ENCODE peak calls at places on chromosomes 4 and X, in seven cellular contexts. A is stomach, E is body of pancreas, B is transverse colon, J is K562, R is heart left ventricle, X is IMR-90. I is an unnamed sample.

GRCh38 chr4:107747748-107748486 is 27.9 kb upstream of the PAPSS1 start:
- DNase-seq in A (no peak), E (no peak), B (no peak), J (no peak), R (no peak), X (no peak), I (no peak)

GRCh38 chr4:57404463-57404862 is 294.3 kb upstream of the IGFBP7 start:
- DNase-seq in A (no peak), E (no peak), B (no peak), J (no peak), R (no peak), X (no peak), I (no peak)

GRCh38 chr4:47490550-47490949 is 5.5 kb downstream of the ATP10D start:
- DNase-seq in A (no peak), E (no peak), B (no peak), J (no peak), R (peak; percentile 39), X (no peak), I (no peak)

GRCh38 chrX:11787564-11787963 is 29.5 kb downstream of the MSL3 start:
- DNase-seq in A (peak; percentile 40), E (peak; percentile 49), B (peak; percentile 50), J (peak; percentile 34), R (peak; percentile 51), X (peak; percentile 33), I (peak; percentile 66)

GRCh38 chrX:74438771-74439170 is 17.5 kb downstream of the SLC16A2 start:
- DNase-seq in A (no peak), E (no peak), B (no peak), J (no peak), R (no peak), X (no peak), I (no peak)

GRCh38 chr4:173243917-173244658 is 75.5 kb downstream of the GALNT7 start:
- DNase-seq in A (no peak), E (peak; percentile 28), B (no peak), J (no peak), R (no peak), X (no peak), I (no peak)

GRCh38 chrX:155334486-155335316 is at the start of gene CLIC2:
- DNase-seq in A (peak; percentile 31), E (no peak), B (peak; percentile 17), J (peak; percentile 76), R (peak; percentile 46), X (peak; percentile 79), I (peak; percentile 54)

GRCh38 chrX:79259073-79259689 is 108.0 kb downstream of the ITM2A start:
- DNase-seq in A (no peak), E (no peak), B (no peak), J (no peak), R (no peak), X (no peak), I (no peak)

GRCh38 chr4:140819621-140820020 is 63.4 kb upstream of the TBC1D9 start:
- DNase-seq in A (no peak), E (no peak), B (no peak), J (no peak), R (no peak), X (no peak), I (no peak)

GRCh38 chr4:41185614-41186609 is 28.4 kb downstream of the APBB2 start:
- DNase-seq in A (no peak), E (no peak), B (no peak), J (no peak), R (no peak), X (peak; percentile 53), I (no peak)

GRCh38 chr4:139887962-139888735 is 222.5 kb downstream of the MGST2 start:
- DNase-seq in A (no peak), E (no peak), B (peak; percentile 16), J (no peak), R (no peak), X (no peak), I (no peak)

GRCh38 chrX:153303276-153304262 is 18.0 kb downstream of the PNMA6F start:
- DNase-seq in A (no peak), E (no peak), B (no peak), J (no peak), R (no peak), X (no peak), I (no peak)

GRCh38 chr4:3276961-3277360 is 15.9 kb upstream of the RGS12 start:
- DNase-seq in A (peak; percentile 25), E (no peak), B (no peak), J (no peak), R (no peak), X (peak; percentile 75), I (no peak)

GRCh38 chrX:45515262-45516215 is 314.9 kb upstream of the DIPK2B start:
- DNase-seq in A (peak; percentile 42), E (peak; percentile 86), B (peak; percentile 43), J (no peak), R (peak; percentile 51), X (peak; percentile 92), I (peak; percentile 73)

GRCh38 chr4:85720736-85721135 is 245.8 kb downstream of the ARHGAP24 start:
- DNase-seq in A (no peak), E (no peak), B (no peak), J (no peak), R (no peak), X (peak; percentile 23), I (no peak)

GRCh38 chrX:9434151-9434550 is 30.7 kb upstream of the TBL1X start:
- DNase-seq in A (no peak), E (no peak), B (no peak), J (no peak), R (no peak), X (no peak), I (no peak)

GRCh38 chr4:53484911-53485459 is 106.3 kb downstream of the LNX1 start:
- DNase-seq in A (no peak), E (no peak), B (no peak), J (no peak), R (no peak), X (no peak), I (no peak)

GRCh38 chr4:53646792-53647191 is 55.5 kb upstream of the LNX1 start:
- DNase-seq in A (no peak), E (peak; percentile 24), B (peak; percentile 56), J (no peak), R (no peak), X (no peak), I (no peak)

GRCh38 chr4:7357296-7357680 is 77.4 kb downstream of the PSAPL1 start:
- DNase-seq in A (no peak), E (no peak), B (no peak), J (no peak), R (no peak), X (no peak), I (no peak)

GRCh38 chr4:180913750-180914149 is 1329.5 kb upstream of the TENM3 start:
- DNase-seq in A (no peak), E (no peak), B (no peak), J (no peak), R (no peak), X (peak; percentile 72), I (no peak)

GRCh38 chr4:180909279-180909678 is 1333.9 kb upstream of the TENM3 start:
- DNase-seq in A (no peak), E (no peak), B (no peak), J (no peak), R (no peak), X (peak; percentile 22), I (no peak)
- TF ChIP-seq CTCF in A (no peak), E (no peak), B (no peak), J (no peak), R (no peak), X (peak; percentile 38), I (no peak)

GRCh38 chrX:108091266-108091877 is at the start of the genes ATG4A and PSMD10:
- DNase-seq in A (peak; percentile 92), E (peak; percentile 93), B (peak; percentile 94), J (peak; percentile 76), R (peak; percentile 94), X (peak; percentile 93), I (peak; percentile 92)
- TF ChIP-seq POLR2A in A (no peak), E (peak; percentile 82), B (peak; percentile 84), J (peak; percentile 87), R (no peak), X (peak; percentile 83), I (peak; percentile 72)

DNA sequence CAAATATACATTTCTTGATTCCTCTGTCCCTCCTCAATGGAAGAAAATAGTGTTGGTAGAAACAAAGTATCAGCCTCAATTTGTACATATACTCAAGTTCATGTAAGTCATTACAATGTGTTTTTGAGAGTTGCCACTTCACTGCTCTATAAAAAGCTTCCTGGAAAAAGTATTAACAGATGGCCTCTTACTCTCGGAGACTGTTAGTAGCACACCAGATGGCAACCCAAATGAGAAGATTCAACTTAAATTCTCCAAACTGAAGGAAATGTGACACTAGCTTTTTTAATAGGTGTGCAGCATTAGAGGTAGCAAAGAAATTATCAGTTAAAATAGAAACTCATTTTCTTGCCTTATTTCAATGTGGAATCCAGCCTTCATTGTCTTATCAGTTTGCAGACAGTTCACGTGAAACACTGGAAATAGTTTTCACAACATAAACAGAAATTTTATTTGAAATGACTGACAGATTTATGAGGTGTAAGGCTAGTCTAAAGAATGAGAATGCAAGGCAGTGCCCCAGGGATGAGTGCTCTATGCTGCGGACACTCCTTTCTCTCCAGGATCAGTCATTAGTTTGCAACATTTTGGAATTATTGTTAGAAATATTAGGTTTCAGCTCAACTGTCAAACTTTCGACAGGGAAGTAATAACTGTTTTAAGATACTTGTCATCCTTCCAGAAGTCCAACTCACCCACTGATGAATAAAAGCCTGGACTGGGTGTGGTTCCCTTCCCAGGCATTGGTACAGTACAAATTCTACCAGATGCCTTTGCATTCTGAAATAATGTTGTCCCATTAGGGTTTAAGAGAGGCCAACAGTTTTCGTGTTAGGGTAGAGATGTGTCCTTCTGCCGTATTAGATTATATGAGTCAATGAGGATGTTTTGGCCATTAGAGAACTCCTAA is 50.9 kb downstream of the IDS start:
- DNase-seq in A (no peak), E (no peak), B (no peak), J (no peak), R (no peak), X (no peak), I (no peak)
- H3K27ac ChIP-seq in A (no peak overlapping the region), E (no peak overlapping the region), B (no peak overlapping the region), J (no peak overlapping the region), R (no peak overlapping the region), X (no peak overlapping the region), I (no peak overlapping the region)

GRCh38 chr4:116180056-116180690 is 905.2 kb downstream of the TRAM1L1 start:
- DNase-seq in A (no peak), E (no peak), B (no peak), J (no peak), R (no peak), X (no peak), I (no peak)
- TF ChIP-seq CTCF in A (no peak), E (peak; percentile 18), B (no peak), J (no peak), R (peak; percentile 17), X (no peak), I (no peak)

GRCh38 chr4:74413265-74413664 is 31.7 kb upstream of the AREG start:
- DNase-seq in A (no peak), E (no peak), B (no peak), J (no peak), R (no peak), X (no peak), I (no peak)
- TF ChIP-seq POLR2A in A (no peak), E (no peak), B (no peak), J (no peak), R (no peak), X (no peak), I (no peak)

GRCh38 chr4:123524958-123525628 is 128.5 kb downstream of the SPRY1 start:
- DNase-seq in A (peak; percentile 58), E (no peak), B (no peak), J (no peak), R (no peak), X (peak; percentile 65), I (no peak)
- H3K27ac ChIP-seq in A (peak overlapping the region; percentile 49), E (no peak overlapping the region), B (no peak overlapping the region), J (no peak overlapping the region), R (no peak overlapping the region), X (peak overlapping the region; percentile 80), I (no peak overlapping the region)